ENCODE peak calls at places on chromosomes 7 and 10, in four cellular contexts. Y, N, K and T are unnamed samples.

GRCh38 chr7:5450549-5451327 is 27.1 kb upstream of the TNRC18 start:
- DNase-seq in K (peak; percentile 78), Y (peak; percentile 84), N (peak; percentile 48), T (peak; percentile 69)

GRCh38 chr7:105461518-105461917 is 60.6 kb downstream of the PUS7 start:
- DNase-seq in N (no peak), Y (no peak), K (no peak), T (no peak)

GRCh38 chr7:119233015-119233414 is 1008.5 kb downstream of the ANKRD7 start:
- DNase-seq in K (no peak), N (no peak), Y (no peak), T (no peak)

GRCh38 chr7:135386181-135386580 is 123.7 kb downstream of the CNOT4 start:
- DNase-seq in N (no peak), Y (no peak), K (no peak), T (no peak)

GRCh38 chr10:71860243-71861029 is 9.4 kb upstream of the PSAP start:
- DNase-seq in Y (peak; percentile 89), K (peak; percentile 84), N (peak; percentile 100), T (peak; percentile 89)

GRCh38 chr7:39700932-39701331 is 77.6 kb downstream of the RALA start:
- DNase-seq in Y (no peak), N (no peak), K (no peak), T (no peak)

GRCh38 chr7:15648461-15648961 is 38.0 kb downstream of the MEOX2 start:
- DNase-seq in N (peak; percentile 4), Y (no peak), K (no peak), T (no peak)

GRCh38 chr10:12221323-12222298 is 25.6 kb downstream of the CDC123 start:
- DNase-seq in N (no peak), Y (no peak), K (no peak), T (no peak)

GRCh38 chr10:101310528-101311439 is 43.2 kb upstream of the BTRC start:
- DNase-seq in Y (peak; percentile 72), K (peak; percentile 58), N (no peak), T (no peak)

GRCh38 chr7:19982841-19983835 is 209.7 kb upstream of the TMEM196 start:
- DNase-seq in K (peak; percentile 58), Y (no peak), N (peak; percentile 93), T (peak; percentile 30)
- TF ChIP-seq CTCF in K (peak; percentile 48), Y (no peak), N (peak; percentile 53), T (no peak)

GRCh38 chr7:101243786-101244384 is 996 bp downstream of the FIS1 start:
- DNase-seq in N (peak; percentile 47), Y (peak; percentile 93), K (no peak), T (no peak)
- TF ChIP-seq CTCF in N (no peak), Y (no peak), K (peak; percentile 90), T (no peak)

DNA sequence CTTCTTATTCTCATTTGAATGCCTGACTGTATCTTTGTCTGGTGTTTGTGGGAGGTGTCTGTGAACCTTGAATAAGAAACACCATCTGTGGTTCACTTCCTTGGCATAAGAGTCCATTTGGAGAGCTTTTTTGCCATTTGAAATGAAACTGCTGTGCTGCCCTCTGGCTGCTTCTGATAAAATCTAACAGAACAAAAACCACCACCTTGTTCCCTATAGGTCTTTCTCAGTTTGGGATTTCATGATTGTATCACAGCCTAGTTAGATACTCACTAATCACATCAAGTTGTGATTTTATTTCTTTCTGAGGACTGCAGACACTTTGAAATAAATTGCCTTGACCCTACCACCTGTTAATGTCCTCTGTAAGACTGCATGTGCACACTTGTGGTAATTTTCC is 102.7 kb upstream of the FAM13C start:
- DNase-seq in Y (no peak), K (peak; percentile 13), N (peak; percentile 77), T (no peak)
- TF ChIP-seq CTCF in Y (no peak), K (peak; percentile 42), N (peak; percentile 49), T (no peak)

DNA sequence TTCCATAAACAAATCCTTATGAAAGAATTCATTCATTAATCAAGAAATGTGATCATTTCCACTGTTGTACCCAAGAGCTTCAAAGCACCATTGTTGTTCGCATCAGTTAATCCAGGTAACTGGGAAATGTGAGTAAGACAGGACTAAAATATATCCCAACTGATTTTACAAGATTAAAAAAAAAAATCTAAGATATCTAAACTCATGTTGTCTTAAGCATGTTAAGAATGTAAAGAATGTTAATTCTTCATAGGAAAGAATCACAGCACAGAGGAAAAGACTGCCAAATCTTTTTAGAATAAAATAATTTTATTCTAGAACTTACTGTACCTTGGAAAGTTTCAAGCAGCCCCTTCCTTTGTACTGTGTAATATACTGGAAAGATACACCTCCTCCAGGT is 16.4 kb downstream of the FZD1 start:
- DNase-seq in N (peak; percentile 28), K (no peak), Y (no peak), T (no peak)
- TF ChIP-seq CTCF in N (no peak), K (no peak), Y (no peak), T (no peak)